ENCODE peak calls at places on chromosomes 16 and 17, in seven cellular contexts. R is fibroblast of villous mesenchyme, J is thyroid gland, G is BJ, V is brain microvascular endothelial cell, E is fibroblast of lung, O is uterus. Q is an unnamed sample.
A peak's percentile ranks its signal among the peaks of the same experiment; 100 is the strongest.

GRCh38 chr16:15415411-15416070 is 18.8 kb upstream of the BMERB1 start:
- DNase-seq in O (no peak), G (peak; percentile 14), R (no peak), E (no peak), J (no peak), V (peak; percentile 37), Q (no peak)

GRCh38 chr17:15096511-15096910 is 168.6 kb downstream of the PMP22 start:
- DNase-seq in O (no peak), R (no peak), E (no peak), J (no peak), V (no peak), G (no peak), Q (no peak)

GRCh38 chr17:32155896-32156295 is 13.6 kb downstream of the RHOT1 start:
- DNase-seq in E (no peak), O (no peak), V (no peak), J (no peak), G (no peak), R (no peak), Q (no peak)

GRCh38 chr17:4766199-4766598 is 5.5 kb upstream of the TM4SF5 start:
- DNase-seq in R (no peak), E (no peak), J (no peak), O (no peak), G (no peak), V (no peak), Q (no peak)

GRCh38 chr17:50173335-50173941 is 7.6 kb downstream of the SGCA start:
- DNase-seq in R (peak; percentile 87), J (peak; percentile 22), O (peak; percentile 81), E (peak; percentile 91), G (peak; percentile 78), V (peak; percentile 87), Q (peak; percentile 73)

GRCh38 chr17:1509255-1509943 is 7.0 kb downstream of the INPP5K start:
- DNase-seq in G (no peak), J (no peak), V (no peak), O (no peak), E (no peak), R (no peak), Q (no peak)

GRCh38 chr17:6596511-6596910 is 40.2 kb upstream of the PITPNM3 start:
- DNase-seq in G (no peak), J (no peak), O (no peak), R (no peak), V (no peak), E (no peak), Q (no peak)

GRCh38 chr17:77544347-77544746 is 403.6 kb downstream of the SEC14L1 start:
- DNase-seq in V (no peak), J (no peak), E (no peak), O (no peak), R (no peak), G (no peak), Q (no peak)

GRCh38 chr17:45663772-45664171 is 120.3 kb upstream of the CRHR1 start:
- DNase-seq in O (no peak), E (no peak), G (no peak), R (no peak), J (no peak), V (no peak), Q (no peak)

GRCh38 chr16:46883690-46884512 is at the start of gene GPT2:
- DNase-seq in J (peak; percentile 99), V (peak; percentile 93), G (peak; percentile 70), E (peak; percentile 93), R (peak; percentile 95), O (peak; percentile 93), Q (peak; percentile 72)

GRCh38 chr16:83954577-83955016 is 1.6 kb downstream of the OSGIN1 start:
- DNase-seq in J (peak; percentile 71), O (peak; percentile 38), V (peak; percentile 64), R (peak; percentile 54), E (peak; percentile 33), G (no peak), Q (no peak)

GRCh38 chr17:43341705-43342600 is 56.8 kb upstream of the ARL4D start:
- DNase-seq in V (peak; percentile 20), O (no peak), J (no peak), G (peak; percentile 46), E (peak; percentile 70), R (peak; percentile 53), Q (no peak)

GRCh38 chr17:43908111-43908721 is 880 bp upstream of the MPP2 start:
- DNase-seq in O (peak; percentile 80), R (peak; percentile 78), G (peak; percentile 23), E (peak; percentile 83), V (peak; percentile 51), J (peak; percentile 52), Q (no peak)

GRCh38 chr17:17228521-17229279 is 8.3 kb downstream of the FLCN start:
- DNase-seq in J (peak; percentile 49), R (no peak), E (no peak), V (no peak), G (no peak), O (no peak), Q (no peak)

GRCh38 chr17:41777157-41777578 is 9.3 kb downstream of the JUP start:
- DNase-seq in E (no peak), V (no peak), R (no peak), J (peak; percentile 91), O (no peak), G (no peak), Q (no peak)

GRCh38 chr16:89700649-89701424 is 668 bp downstream of the SPATA2L start:
- DNase-seq in G (no peak), R (peak; percentile 56), J (peak; percentile 75), O (peak; percentile 43), V (no peak), E (peak; percentile 15), Q (no peak)

GRCh38 chr16:30786115-30786935 is 680 bp downstream of the ZNF629 start:
- DNase-seq in E (peak; percentile 61), O (no peak), R (peak; percentile 68), V (peak; percentile 77), G (no peak), J (peak; percentile 35), Q (no peak)

GRCh38 chr17:59754547-59754946 is 47.1 kb downstream of the VMP1 start:
- DNase-seq in E (peak; percentile 96), G (peak; percentile 77), V (peak; percentile 91), R (peak; percentile 96), O (no peak), J (no peak), Q (peak; percentile 96)

GRCh38 chr16:57282510-57283213 is 1.8 kb downstream of the PLLP start:
- DNase-seq in R (no peak), V (no peak), J (peak; percentile 42), G (no peak), E (no peak), O (no peak), Q (no peak)

GRCh38 chr17:58317421-58318064 is 11.1 kb downstream of the TSPOAP1 start:
- DNase-seq in V (peak; percentile 39), E (peak; percentile 51), O (peak; percentile 22), J (no peak), R (peak; percentile 41), G (peak; percentile 14), Q (peak; percentile 29)

GRCh38 chr16:68246671-68247070 is 1.5 kb downstream of the PLA2G15 start:
- DNase-seq in R (peak; percentile 32), G (no peak), O (no peak), J (no peak), V (no peak), E (no peak), Q (no peak)

GRCh38 chr17:11901901-11902300 is 95.4 kb downstream of the ZNF18 start:
- DNase-seq in R (no peak), G (no peak), V (no peak), O (no peak), E (no peak), J (no peak), Q (no peak)

GRCh38 chr17:61402073-61402541 is 2.5 kb downstream of the TBX2 start:
- DNase-seq in R (no peak), O (no peak), V (no peak), G (no peak), J (no peak), E (peak; percentile 85), Q (no peak)

GRCh38 chr16:79283578-79283977 is 317.0 kb downstream of the MAF start:
- DNase-seq in E (no peak), R (no peak), V (no peak), O (no peak), G (no peak), J (no peak), Q (no peak)

GRCh38 chr16:23952128-23953041 is 116.6 kb downstream of the PRKCB start:
- DNase-seq in V (peak; percentile 14), J (no peak), E (no peak), O (peak; percentile 31), G (peak; percentile 5), R (no peak), Q (no peak)
- H3K4me3 ChIP-seq in V (no peak overlapping the region), J (no peak overlapping the region), E (no peak overlapping the region), O (no peak overlapping the region), G (no peak overlapping the region), R (no peak overlapping the region), Q (no peak overlapping the region)

GRCh38 chr16:3095869-3096268 is 3.2 kb downstream of the ZSCAN10 start:
- DNase-seq in G (no peak), R (no peak), E (no peak), V (no peak), J (no peak), O (no peak), Q (no peak)
- TF ChIP-seq CTCF in G (peak; percentile 21), R (peak; percentile 39), E (peak; percentile 24), V (peak; percentile 41), J (no peak), O (no peak), Q (no peak)

GRCh38 chr17:28749516-28750177 is 5.8 kb downstream of the TRAF4 start:
- DNase-seq in O (no peak), V (no peak), R (no peak), G (no peak), E (no peak), J (no peak), Q (no peak)
- H3K4me3 ChIP-seq in O (no peak overlapping the region), V (no peak overlapping the region), R (no peak overlapping the region), G (no peak overlapping the region), E (no peak overlapping the region), J (no peak overlapping the region), Q (no peak overlapping the region)

GRCh38 chr17:47841488-47842308 is 625 bp upstream of the SCRN2 start:
- DNase-seq in J (no peak), R (no peak), E (no peak), G (no peak), V (no peak), O (no peak), Q (no peak)
- TF ChIP-seq CTCF in J (no peak), R (no peak), E (no peak), G (no peak), V (no peak), O (no peak), Q (no peak)